ENCODE peak calls at places on chromosomes 5 and 9, in six cellular contexts. One of them, this sample, is unnamed.

GRCh38 chr5:171336486-171337206 is 27.6 kb downstream of the TLX3 start:
- DNase-seq in ovary: no peak
- DNase-seq in fibroblast of mammary gland: peak; percentile 61
- DNase-seq in fibroblast of lung: peak; percentile 73
- DNase-seq in tibial artery: no peak
- DNase-seq in left lung: no peak
- DNase-seq in this sample: peak; percentile 74

GRCh38 chr9:36739538-36740116 is 166.9 kb downstream of the MELK start:
- DNase-seq in ovary: no peak
- DNase-seq in fibroblast of mammary gland: no peak
- DNase-seq in fibroblast of lung: no peak
- DNase-seq in tibial artery: no peak
- DNase-seq in left lung: peak; percentile 80
- DNase-seq in this sample: no peak

GRCh38 chr9:133880851-133881634 is 111.1 kb downstream of the VAV2 start:
- DNase-seq in ovary: no peak
- DNase-seq in fibroblast of mammary gland: no peak
- DNase-seq in fibroblast of lung: no peak
- DNase-seq in tibial artery: no peak
- DNase-seq in left lung: no peak
- DNase-seq in this sample: peak; percentile 34

GRCh38 chr9:70298245-70298771 is 39.5 kb downstream of the SMC5 start:
- DNase-seq in ovary: no peak
- DNase-seq in fibroblast of mammary gland: no peak
- DNase-seq in fibroblast of lung: no peak
- DNase-seq in tibial artery: no peak
- DNase-seq in left lung: no peak
- DNase-seq in this sample: no peak

GRCh38 chr5:32325067-32325466 is 12.3 kb upstream of the MTMR12 start:
- DNase-seq in ovary: no peak
- DNase-seq in fibroblast of mammary gland: no peak
- DNase-seq in fibroblast of lung: peak; percentile 49
- DNase-seq in tibial artery: no peak
- DNase-seq in left lung: no peak
- DNase-seq in this sample: peak; percentile 28

GRCh38 chr9:971901-972511 is 4.4 kb upstream of the DMRT3 start:
- DNase-seq in ovary: no peak
- DNase-seq in fibroblast of mammary gland: no peak
- DNase-seq in fibroblast of lung: no peak
- DNase-seq in tibial artery: no peak
- DNase-seq in left lung: no peak
- DNase-seq in this sample: no peak

GRCh38 chr5:143413964-143414669 is 10.6 kb upstream of the NR3C1 start:
- DNase-seq in ovary: no peak
- DNase-seq in fibroblast of mammary gland: no peak
- DNase-seq in fibroblast of lung: no peak
- DNase-seq in tibial artery: no peak
- DNase-seq in left lung: no peak
- DNase-seq in this sample: no peak

GRCh38 chr5:67093259-67093658 is 103.3 kb downstream of the CD180 start:
- DNase-seq in ovary: no peak
- DNase-seq in fibroblast of mammary gland: peak; percentile 8
- DNase-seq in fibroblast of lung: no peak
- DNase-seq in tibial artery: no peak
- DNase-seq in left lung: no peak
- DNase-seq in this sample: peak; percentile 18

GRCh38 chr9:115296831-115297565 is 179.0 kb upstream of the TNC start:
- DNase-seq in ovary: no peak
- DNase-seq in fibroblast of mammary gland: no peak
- DNase-seq in fibroblast of lung: no peak
- DNase-seq in tibial artery: no peak
- DNase-seq in left lung: no peak
- DNase-seq in this sample: no peak

GRCh38 chr9:89419978-89420394 is 77.9 kb downstream of the SEMA4D start:
- DNase-seq in ovary: no peak
- DNase-seq in fibroblast of mammary gland: no peak
- DNase-seq in fibroblast of lung: no peak
- DNase-seq in tibial artery: no peak
- DNase-seq in left lung: no peak
- DNase-seq in this sample: no peak

GRCh38 chr9:89842267-89842768 is 237.5 kb downstream of the GADD45G start:
- DNase-seq in ovary: no peak
- DNase-seq in fibroblast of mammary gland: no peak
- DNase-seq in fibroblast of lung: no peak
- DNase-seq in tibial artery: no peak
- DNase-seq in left lung: no peak
- DNase-seq in this sample: no peak

GRCh38 chr9:76107487-76107886 is 217.0 kb downstream of the PCSK5 start:
- DNase-seq in ovary: no peak
- DNase-seq in fibroblast of mammary gland: peak; percentile 63
- DNase-seq in fibroblast of lung: no peak
- DNase-seq in tibial artery: peak; percentile 70
- DNase-seq in left lung: no peak
- DNase-seq in this sample: peak; percentile 24

GRCh38 chr5:108079754-108080153 is 302.1 kb downstream of the FBXL17 start:
- DNase-seq in ovary: no peak
- DNase-seq in fibroblast of mammary gland: peak; percentile 15
- DNase-seq in fibroblast of lung: peak; percentile 20
- DNase-seq in tibial artery: no peak
- DNase-seq in left lung: no peak
- DNase-seq in this sample: no peak

GRCh38 chr5:172559004-172559932 is 81.8 kb upstream of the NEURL1B start:
- DNase-seq in ovary: peak; percentile 88
- DNase-seq in fibroblast of mammary gland: peak; percentile 97
- DNase-seq in fibroblast of lung: peak; percentile 95
- DNase-seq in tibial artery: peak; percentile 38
- DNase-seq in left lung: no peak
- DNase-seq in this sample: peak; percentile 95

GRCh38 chr5:91293131-91293530 is 90.0 kb downstream of the ARRDC3 start:
- DNase-seq in ovary: no peak
- DNase-seq in fibroblast of mammary gland: no peak
- DNase-seq in fibroblast of lung: no peak
- DNase-seq in tibial artery: no peak
- DNase-seq in left lung: no peak
- DNase-seq in this sample: no peak

GRCh38 chr5:172881691-172882370 is 47.8 kb downstream of the ERGIC1 start:
- DNase-seq in ovary: no peak
- DNase-seq in fibroblast of mammary gland: peak; percentile 85
- DNase-seq in fibroblast of lung: peak; percentile 64
- DNase-seq in tibial artery: peak; percentile 34
- DNase-seq in left lung: peak; percentile 79
- DNase-seq in this sample: peak; percentile 63

DNA sequence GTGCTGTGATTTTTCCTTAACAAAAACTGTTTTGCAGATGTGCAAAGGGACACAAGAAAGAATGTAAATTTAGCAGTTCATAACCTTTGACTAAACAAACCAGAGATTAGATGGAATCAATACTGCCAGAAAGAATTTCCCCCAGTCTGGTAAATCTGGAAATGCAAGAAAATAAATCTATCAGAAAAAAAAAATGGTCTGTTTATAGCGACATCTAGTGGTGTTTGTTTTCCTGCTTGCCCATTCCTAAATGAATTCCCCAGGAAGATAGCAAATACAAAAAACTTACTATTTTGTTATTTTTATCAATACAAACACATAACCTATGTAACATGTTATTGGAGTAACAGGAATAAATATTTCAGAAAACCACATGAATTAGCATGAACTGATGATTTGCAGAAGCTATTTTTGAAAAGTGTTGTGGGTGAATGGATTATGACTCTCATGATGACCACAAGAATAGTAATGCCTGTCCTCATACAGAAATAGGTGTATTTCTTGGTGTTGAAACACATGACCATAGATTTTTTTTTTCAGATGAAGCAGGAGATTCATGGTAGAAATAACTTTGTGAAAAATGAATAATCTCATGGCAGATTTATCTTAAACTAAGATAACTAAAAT is 1703.8 kb downstream of the MAT2B start:
- DNase-seq in ovary: no peak
- DNase-seq in fibroblast of mammary gland: peak; percentile 45
- DNase-seq in fibroblast of lung: peak; percentile 71
- DNase-seq in tibial artery: no peak
- DNase-seq in left lung: no peak
- DNase-seq in this sample: peak; percentile 52
- TF ChIP-seq CTCF in ovary: peak; percentile 29
- TF ChIP-seq CTCF in fibroblast of mammary gland: peak; percentile 72
- TF ChIP-seq CTCF in fibroblast of lung: peak; percentile 55
- TF ChIP-seq CTCF in tibial artery: peak; percentile 17
- TF ChIP-seq CTCF in left lung: peak; percentile 68
- TF ChIP-seq CTCF in this sample: peak; percentile 75

DNA sequence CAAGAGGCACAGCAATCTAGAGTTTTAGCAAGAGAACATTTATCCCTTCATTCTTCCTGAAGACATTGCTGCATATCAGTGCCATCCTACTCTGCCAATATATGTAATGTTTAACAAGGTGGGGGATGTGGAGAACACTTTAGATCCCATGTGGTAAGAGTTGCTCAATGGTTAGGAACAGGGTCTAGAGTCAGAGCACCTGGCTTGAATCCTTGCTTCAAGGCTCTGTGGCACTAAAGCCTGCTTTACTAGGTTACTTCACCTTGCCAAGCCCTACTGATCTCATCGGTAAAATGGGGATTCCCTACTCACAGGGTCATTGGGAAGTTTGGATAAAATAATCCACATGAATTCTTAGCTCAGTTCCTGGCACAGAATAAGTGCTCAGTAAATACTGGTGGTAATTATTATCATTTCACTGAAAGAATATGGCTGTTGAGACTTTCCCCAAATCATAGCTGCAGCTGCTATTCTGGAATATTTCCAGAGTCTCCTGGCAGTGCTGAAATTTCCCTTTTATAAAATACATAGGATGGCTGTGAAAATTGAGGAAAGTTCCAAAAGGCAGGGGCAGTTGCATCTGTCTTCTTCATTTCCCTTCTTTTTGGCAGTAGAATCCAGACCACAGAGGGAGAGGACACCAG is 142.7 kb downstream of the PALM2AKAP2 start:
- DNase-seq in ovary: no peak
- DNase-seq in fibroblast of mammary gland: no peak
- DNase-seq in fibroblast of lung: peak; percentile 56
- DNase-seq in tibial artery: no peak
- DNase-seq in left lung: no peak
- DNase-seq in this sample: no peak
- H3K4me3 ChIP-seq in ovary: no peak overlapping the region
- H3K4me3 ChIP-seq in fibroblast of mammary gland: no peak overlapping the region
- H3K4me3 ChIP-seq in fibroblast of lung: no peak overlapping the region
- H3K4me3 ChIP-seq in tibial artery: no peak overlapping the region
- H3K4me3 ChIP-seq in left lung: no peak overlapping the region
- H3K4me3 ChIP-seq in this sample: no peak overlapping the region

DNA sequence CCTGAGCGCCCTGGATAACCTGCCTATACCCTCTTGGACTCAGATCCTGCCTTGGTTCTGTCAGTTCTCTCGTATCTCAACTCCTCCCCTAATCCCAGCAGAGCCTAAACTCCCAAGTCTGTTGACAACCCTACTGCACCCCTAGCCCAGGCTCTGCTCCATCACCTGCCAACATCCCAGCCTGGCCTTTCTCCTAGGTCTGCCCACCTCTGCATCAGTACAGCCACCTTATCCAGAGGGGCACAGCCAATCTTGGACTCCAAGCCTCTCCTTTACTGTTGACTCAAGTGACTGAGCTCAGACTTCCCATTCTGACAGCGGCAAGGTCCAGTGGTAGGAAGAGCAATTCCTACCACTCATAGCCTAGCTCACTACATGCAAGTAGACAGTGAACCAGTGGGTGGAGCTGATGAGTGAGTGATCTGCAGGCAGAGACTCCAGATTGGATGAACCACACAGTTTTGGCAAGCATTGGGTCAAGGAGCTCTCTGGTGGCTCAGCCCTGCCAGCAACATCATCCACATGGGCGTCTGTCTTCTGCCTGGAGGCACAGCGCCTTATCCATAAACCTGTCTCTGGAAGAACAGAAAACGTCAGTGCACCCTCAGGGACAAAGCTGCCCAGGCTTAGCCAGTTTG is 26.5 kb downstream of the TRMO start:
- DNase-seq in ovary: no peak
- DNase-seq in fibroblast of mammary gland: peak; percentile 54
- DNase-seq in fibroblast of lung: no peak
- DNase-seq in tibial artery: no peak
- DNase-seq in left lung: no peak
- DNase-seq in this sample: no peak
- TF ChIP-seq CTCF in ovary: no peak
- TF ChIP-seq CTCF in fibroblast of mammary gland: peak; percentile 18
- TF ChIP-seq CTCF in fibroblast of lung: no peak
- TF ChIP-seq CTCF in tibial artery: no peak
- TF ChIP-seq CTCF in left lung: no peak
- TF ChIP-seq CTCF in this sample: peak; percentile 15

GRCh38 chr5:135265497-135266300 is 133.3 kb downstream of the MACROH2A1 start:
- DNase-seq in ovary: no peak
- DNase-seq in fibroblast of mammary gland: no peak
- DNase-seq in fibroblast of lung: no peak
- DNase-seq in tibial artery: no peak
- DNase-seq in left lung: no peak
- DNase-seq in this sample: no peak

GRCh38 chr5:135266301-135266630 is 132.8 kb downstream of the MACROH2A1 start:
- DNase-seq in ovary: no peak
- DNase-seq in fibroblast of mammary gland: no peak
- DNase-seq in fibroblast of lung: no peak
- DNase-seq in tibial artery: no peak
- DNase-seq in left lung: no peak
- DNase-seq in this sample: no peak

GRCh38 chr5:135263022-135263668 is 135.9 kb downstream of the MACROH2A1 start:
- DNase-seq in ovary: no peak
- DNase-seq in fibroblast of mammary gland: no peak
- DNase-seq in fibroblast of lung: no peak
- DNase-seq in tibial artery: no peak
- DNase-seq in left lung: peak; percentile 23
- DNase-seq in this sample: no peak

GRCh38 chr5:135266975-135267374 is 132.1 kb downstream of the MACROH2A1 start:
- DNase-seq in ovary: no peak
- DNase-seq in fibroblast of mammary gland: peak; percentile 39
- DNase-seq in fibroblast of lung: peak; percentile 53
- DNase-seq in tibial artery: no peak
- DNase-seq in left lung: no peak
- DNase-seq in this sample: no peak

DNA sequence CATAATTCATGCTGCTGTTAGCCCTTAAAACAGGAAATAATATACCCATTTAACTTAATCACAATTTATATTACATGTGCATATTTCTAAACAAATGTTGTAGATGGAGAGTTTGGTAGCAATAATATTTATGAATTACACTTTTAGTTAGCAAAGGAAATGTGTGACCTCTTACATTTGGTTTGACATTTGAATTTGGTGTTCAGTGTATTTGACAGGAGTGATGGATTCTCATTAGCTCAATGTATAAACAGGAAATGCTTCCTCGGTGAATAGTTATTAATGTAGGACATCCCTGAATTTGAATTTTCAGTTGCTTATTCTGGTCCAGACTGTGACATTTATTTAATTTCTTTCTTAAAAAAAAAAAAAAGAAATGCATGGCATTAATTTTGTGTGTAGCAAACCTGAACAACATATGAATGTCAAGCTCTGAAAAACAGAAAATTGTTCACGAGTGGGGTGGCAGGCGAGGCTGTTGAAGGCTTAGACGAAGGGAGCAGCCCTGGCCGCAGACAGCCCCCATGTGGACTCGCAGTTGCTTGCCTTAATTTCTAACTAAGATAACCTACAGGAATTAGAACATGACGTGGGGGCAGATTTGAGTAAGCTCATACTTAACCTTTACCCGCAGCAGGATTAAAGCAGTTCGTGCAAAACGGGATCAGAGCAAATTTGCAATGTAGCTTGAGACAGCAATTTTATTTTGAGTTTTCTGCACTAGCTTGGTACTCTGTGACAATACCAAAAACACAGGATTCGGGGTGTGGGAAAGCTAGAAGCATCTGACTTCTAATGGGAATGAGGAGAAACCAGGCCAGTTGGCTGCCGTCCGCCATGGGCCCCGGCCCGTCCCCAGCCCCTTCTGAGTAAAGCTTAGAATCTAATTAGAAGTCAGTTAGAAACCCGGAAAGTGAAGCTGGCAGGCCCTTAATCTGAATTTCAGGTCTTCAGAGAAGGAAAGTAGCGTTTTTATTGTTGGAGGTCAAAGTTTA is 134.3 kb downstream of the MACROH2A1 start:
- DNase-seq in ovary: no peak
- DNase-seq in fibroblast of mammary gland: no peak
- DNase-seq in fibroblast of lung: peak; percentile 84
- DNase-seq in tibial artery: no peak
- DNase-seq in left lung: peak; percentile 24
- DNase-seq in this sample: no peak
- H3K4me3 ChIP-seq in ovary: no peak overlapping the region
- H3K4me3 ChIP-seq in fibroblast of mammary gland: no peak overlapping the region
- H3K4me3 ChIP-seq in fibroblast of lung: no peak overlapping the region
- H3K4me3 ChIP-seq in tibial artery: no peak overlapping the region
- H3K4me3 ChIP-seq in left lung: no peak overlapping the region
- H3K4me3 ChIP-seq in this sample: no peak overlapping the region